ENCODE peak calls at places on chromosomes 3 and 15, in six cellular contexts. Q is mucosa of descending colon; Z is cardiac muscle cell; C is CD8-positive, alpha-beta memory T cell; D is H9; H is A549. G is an unnamed sample. For H3K4me1, the result is how much of the 10 kb centered on the place peaks cover.

GRCh38 chr15:65041787-65042186 is 3.4 kb upstream of the SLC51B start:
- DNase-seq in H (no peak), Z (no peak), Q (no peak), D (no peak), C (no peak), G (no peak)

GRCh38 chr3:167936010-167936409 is 159.7 kb downstream of the GOLIM4 start:
- DNase-seq in H (no peak), Z (no peak), Q (no peak), D (no peak), C (no peak), G (no peak)

GRCh38 chr15:64356443-64357040 is 569 bp upstream of the CSNK1G1 start:
- DNase-seq in D (no peak), Q (no peak), Z (no peak), H (peak), C (no peak), G (no peak)

GRCh38 chr15:81767076-81767475 is 278.7 kb downstream of the MEX3B start:
- DNase-seq in Q (no peak), D (no peak), C (no peak), Z (no peak), H (no peak), G (no peak)

GRCh38 chr15:69490356-69491050 is 37.9 kb downstream of the RPLP1 start:
- DNase-seq in D (no peak), H (no peak), C (no peak), Z (no peak), Q (no peak), G (no peak)

GRCh38 chr3:72186485-72186864 is 401.5 kb upstream of the PROK2 start:
- DNase-seq in C (no peak), D (no peak), Z (no peak), Q (no peak), H (no peak), G (no peak)

GRCh38 chr15:27091270-27091940 is 120.4 kb downstream of the GABRG3 start:
- DNase-seq in Z (no peak), H (peak), C (no peak), D (no peak), Q (no peak), G (no peak)

GRCh38 chr15:59410448-59410896 is 27.5 kb upstream of the FAM81A start:
- DNase-seq in C (no peak), H (peak), Z (no peak), D (no peak), Q (no peak), G (no peak)

GRCh38 chr3:63274359-63274758 is 3.7 kb upstream of the SYNPR start:
- DNase-seq in Q (no peak), H (no peak), D (no peak), Z (no peak), C (no peak), G (no peak)

GRCh38 chr3:58167431-58168351 is 43.1 kb downstream of the DNASE1L3 start:
- DNase-seq in H (peak), C (peak), D (peak), Q (peak), Z (peak), G (peak)

GRCh38 chr3:12708584-12709192 is 44.8 kb upstream of the RAF1 start:
- DNase-seq in H (no peak), Z (peak), Q (no peak), C (no peak), D (no peak), G (no peak)

GRCh38 chr3:14619605-14620004 is 32.0 kb upstream of the CCDC174 start:
- DNase-seq in Q (no peak), C (no peak), Z (no peak), H (no peak), D (no peak), G (no peak)

GRCh38 chr15:58472221-58472620 is 40.4 kb downstream of the LIPC start:
- DNase-seq in Q (no peak), H (no peak), D (no peak), Z (no peak), C (no peak), G (no peak)

GRCh38 chr15:47834093-47834492 is 116.8 kb downstream of the SEMA6D start:
- DNase-seq in C (no peak), Z (no peak), D (no peak), H (no peak), Q (no peak), G (no peak)

GRCh38 chr15:89341316-89342005 is 6.8 kb upstream of the POLG start:
- DNase-seq in D (no peak), Q (no peak), C (no peak), Z (no peak), H (no peak), G (no peak)

GRCh38 chr15:90495067-90495466 is 34.7 kb upstream of the CRTC3 start:
- DNase-seq in H (no peak), Q (no peak), C (no peak), D (no peak), Z (no peak), G (no peak)

GRCh38 chr3:23942546-23942945 is 2.5 kb upstream of the NR1D2 start:
- DNase-seq in Z (no peak), D (no peak), Q (no peak), H (no peak), C (no peak), G (no peak)

GRCh38 chr3:94028093-94028837 is at the start of gene STX19:
- DNase-seq in Z (no peak), C (no peak), Q (no peak), H (no peak), D (no peak), G (no peak)

GRCh38 chr15:80593486-80594055 is 101.5 kb upstream of the ABHD17C start:
- DNase-seq in Q (no peak), D (no peak), C (no peak), H (no peak), Z (no peak), G (no peak)

GRCh38 chr3:132783152-132783551 is 60.9 kb upstream of the NPHP3 start:
- DNase-seq in D (no peak), Z (no peak), H (no peak), C (no peak), Q (no peak), G (no peak)
- H3K4me1 ChIP-seq in D (under half), Z (under half), H (under half), C (under half), Q (under half), G (under half)

GRCh38 chr3:45986303-45986982 is 9.2 kb downstream of the FYCO1 start:
- DNase-seq in H (peak), Q (peak), C (no peak), Z (peak), D (no peak), G (no peak)

GRCh38 chr3:45987368-45988099 is 8.1 kb downstream of the FYCO1 start:
- DNase-seq in D (no peak), Q (no peak), Z (no peak), H (no peak), C (no peak), G (no peak)

GRCh38 chr3:45985532-45986302 is 9.9 kb downstream of the FYCO1 start:
- DNase-seq in Z (no peak), D (no peak), Q (no peak), H (no peak), C (no peak), G (no peak)

GRCh38 chr3:45988804-45989203 is 6.8 kb downstream of the FYCO1 start:
- DNase-seq in Q (no peak), Z (no peak), D (no peak), C (no peak), H (no peak), G (no peak)

DNA sequence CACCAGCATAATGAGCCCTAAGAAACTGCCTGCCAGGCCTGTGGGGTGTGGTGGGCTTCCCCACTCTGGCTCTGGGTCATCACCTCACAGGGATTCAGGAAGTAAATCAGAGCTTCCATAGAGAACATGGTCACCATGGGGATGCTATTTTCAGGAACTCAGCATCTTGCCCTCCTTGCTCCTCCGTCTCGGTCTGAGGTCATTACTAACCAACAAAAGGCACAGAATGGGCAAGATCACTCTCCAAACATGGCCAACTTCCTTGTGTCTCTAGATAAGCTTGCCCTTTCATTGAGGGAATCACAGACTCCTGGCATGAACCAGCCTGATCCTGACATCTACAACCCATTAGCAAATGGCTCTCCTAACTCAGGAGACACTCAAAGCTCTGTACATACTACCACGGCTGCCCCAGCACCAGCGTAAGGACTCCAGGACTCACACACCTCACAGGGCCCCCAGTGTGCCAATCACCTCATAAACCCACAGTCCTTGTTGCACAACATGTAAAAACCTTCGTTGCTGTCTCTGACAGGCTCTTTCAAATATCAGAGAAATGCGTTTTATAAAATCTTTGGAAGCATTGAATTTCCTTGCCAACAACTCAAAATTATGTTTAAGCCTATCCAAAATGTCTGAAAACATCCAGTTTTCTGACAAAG is 7.4 kb downstream of the FYCO1 start:
- DNase-seq in Z (no peak), D (no peak), Q (no peak), H (no peak), C (no peak), G (no peak)
- H3K4me1 ChIP-seq in Z (half or more), D (under half), Q (under half), H (under half), C (half or more), G (under half)

GRCh38 chr3:181689546-181689945 is 22.2 kb upstream of the SOX2 start:
- DNase-seq in H (no peak), Q (no peak), Z (no peak), C (no peak), D (no peak), G (no peak)
- H3K4me1 ChIP-seq in H (under half), Q (under half), Z (under half), C (under half), D (under half), G (under half)

DNA sequence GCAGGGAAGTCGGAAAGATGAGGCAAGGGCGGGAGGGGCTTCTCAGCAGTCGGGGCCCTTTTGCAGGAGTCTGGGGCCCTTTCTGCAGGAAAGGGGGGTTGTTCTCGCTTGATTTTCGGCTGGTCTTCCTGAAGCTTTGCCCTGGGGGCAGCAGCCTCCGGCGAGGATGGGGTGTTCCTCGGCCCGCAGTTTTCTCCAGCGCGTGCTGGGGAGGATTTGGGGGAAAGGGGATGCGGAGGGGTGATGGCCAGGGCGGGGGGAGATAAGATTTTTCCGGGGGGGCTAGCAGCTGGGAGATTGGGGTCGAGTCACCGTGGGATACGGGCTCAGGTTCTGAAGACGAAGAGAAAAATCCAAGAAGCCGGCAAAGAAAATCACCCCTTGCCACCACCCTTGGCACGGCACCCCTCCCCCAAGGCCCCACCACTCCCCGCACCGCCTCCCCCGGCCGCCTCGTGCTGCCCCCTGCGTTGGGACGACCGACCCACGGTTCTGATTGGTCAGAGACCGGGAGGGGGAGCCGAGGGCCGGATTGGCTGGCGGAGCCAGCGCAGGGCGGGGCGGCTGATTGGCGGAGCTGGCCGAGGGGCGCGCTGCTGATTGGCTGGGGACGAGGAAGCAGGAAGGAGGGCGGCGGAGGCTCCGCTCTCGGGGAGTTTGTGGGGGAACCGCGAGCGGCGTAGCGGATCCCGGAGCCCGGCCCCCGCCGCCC is at the start of gene BAHD1:
- DNase-seq in H (peak), D (peak), Z (peak), C (peak), Q (peak), G (peak)
- H3K4me1 ChIP-seq in H (under half), D (under half), Z (under half), C (half or more), Q (under half), G (half or more)

GRCh38 chr3:191066669-191067068 is 132.4 kb upstream of the OSTN start:
- DNase-seq in H (peak), C (no peak), Z (no peak), D (no peak), Q (no peak), G (no peak)
- H3K4me1 ChIP-seq in H (under half), C (under half), Z (under half), D (under half), Q (under half), G (under half)

DNA sequence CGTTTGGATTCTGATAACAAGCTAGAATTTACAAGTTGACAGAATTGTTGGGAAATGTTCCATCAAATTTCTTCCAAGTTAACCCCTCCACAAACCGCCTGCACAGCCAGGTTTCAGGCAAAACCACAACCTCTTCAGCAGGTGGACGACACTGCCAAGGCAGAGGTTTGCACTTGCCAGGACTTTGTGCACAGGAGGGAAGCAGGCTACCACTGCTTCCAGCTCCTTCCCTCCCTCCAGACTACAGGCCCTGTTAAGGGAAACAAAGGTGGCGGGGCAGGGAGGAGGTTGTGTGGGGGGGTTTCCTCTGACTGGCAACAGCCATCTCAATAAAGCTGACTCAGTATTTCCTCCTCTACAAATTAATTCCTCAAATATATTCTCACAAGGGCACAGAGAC is 42.2 kb downstream of the TBC1D2B start:
- DNase-seq in Q (no peak), H (no peak), D (no peak), C (peak), Z (peak), G (no peak)
- H3K4me1 ChIP-seq in Q (under half), H (under half), D (under half), C (half or more), Z (under half), G (half or more)

GRCh38 chr15:74955796-74956647 is 550 bp downstream of the RPP25 start:
- DNase-seq in C (peak), H (peak), Q (peak), Z (peak), D (peak), G (peak)

GRCh38 chr15:74955017-74955416 is 1.6 kb downstream of the RPP25 start:
- DNase-seq in H (no peak), Z (no peak), C (no peak), Q (no peak), D (no peak), G (no peak)

GRCh38 chr15:74958320-74958907 is 1.8 kb upstream of the RPP25 start:
- DNase-seq in Q (peak), H (peak), Z (peak), C (no peak), D (peak), G (no peak)

GRCh38 chr15:74957301-74958035 is 896 bp upstream of the RPP25 start:
- DNase-seq in C (no peak), H (peak), Q (no peak), D (peak), Z (peak), G (no peak)

DNA sequence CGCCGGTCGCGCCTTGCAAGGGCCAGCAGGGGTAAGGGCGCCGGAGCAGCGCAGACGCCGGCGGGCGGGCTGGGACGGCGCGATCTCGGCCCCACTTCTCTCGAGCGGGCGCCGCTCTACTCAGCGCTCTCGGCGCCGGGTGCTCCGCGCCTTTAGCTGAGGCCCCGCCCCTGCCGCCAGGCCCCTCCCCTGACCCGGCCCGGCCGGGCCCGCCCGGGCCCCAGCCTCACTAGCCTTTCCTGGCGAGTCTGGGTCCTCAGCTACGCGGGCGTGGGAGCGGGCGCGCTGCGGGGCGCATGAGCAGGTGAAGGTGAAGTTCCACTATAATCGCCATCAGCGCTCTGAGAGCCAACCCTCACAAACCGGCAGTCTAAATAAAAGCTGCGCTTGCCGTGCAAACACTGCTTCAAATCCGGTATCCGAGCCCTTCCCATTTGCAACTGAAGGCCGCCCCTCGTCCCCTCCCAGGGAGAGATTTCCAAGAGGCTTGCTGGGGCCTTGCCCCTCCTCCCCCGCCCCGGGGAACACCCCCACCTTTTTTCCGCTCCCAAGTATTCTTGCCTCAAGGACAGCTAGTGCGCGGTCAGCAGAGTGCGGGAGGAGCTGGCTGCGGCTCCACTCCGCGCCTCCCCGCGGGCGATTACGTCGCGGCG is at the start of gene RPP25:
- DNase-seq in D (peak), Q (peak), C (peak), H (peak), Z (peak), G (peak)
- H3K4me1 ChIP-seq in D (under half), Q (under half), C (under half), H (under half), Z (under half), G (under half)

G was measured in CD8-positive, alpha-beta T cell.